ENCODE peak calls at places on chromosomes 1 and 21, in seven cellular contexts. Z is adrenal gland, A is fibroblast of lung, T is mammary epithelial cell, F is brain microvascular endothelial cell, N is suprapubic skin, X is aorta. Q is an unnamed sample.
A peak's percentile ranks its signal among the peaks of the same experiment; 100 is the strongest.

GRCh38 chr1:78096976-78097375 is 51.2 kb downstream of the GIPC2 start:
- DNase-seq in Z (no peak), A (no peak), T (no peak), F (no peak), N (no peak), X (no peak), Q (no peak)

GRCh38 chr1:30111431-30111830 is 612.0 kb downstream of the MATN1 start:
- DNase-seq in Z (peak; percentile 50), A (peak; percentile 56), T (peak; percentile 16), F (peak; percentile 35), N (no peak), X (peak; percentile 71), Q (peak; percentile 51)

GRCh38 chr21:34890724-34891609 is 158.1 kb downstream of the RUNX1 start:
- DNase-seq in Z (no peak), A (peak; percentile 61), T (peak; percentile 63), F (peak; percentile 57), N (no peak), X (peak; percentile 68), Q (peak; percentile 73)

GRCh38 chr1:182337736-182338571 is 53.6 kb downstream of the GLUL start:
- DNase-seq in Z (no peak), A (no peak), T (no peak), F (no peak), N (no peak), X (no peak), Q (peak; percentile 12)

GRCh38 chr1:209652873-209653401 is 712 bp upstream of the LAMB3 start:
- DNase-seq in Z (peak; percentile 58), A (peak; percentile 39), T (peak; percentile 100), F (peak; percentile 51), N (peak; percentile 90), X (peak; percentile 82), Q (peak; percentile 93)

GRCh38 chr1:104408268-104408667 is 658.6 kb downstream of the AMY1C start:
- DNase-seq in Z (no peak), A (no peak), T (no peak), F (no peak), N (no peak), X (no peak), Q (no peak)

GRCh38 chr1:8970870-8971337 is 25.2 kb downstream of the CA6 start:
- DNase-seq in Z (no peak), A (no peak), T (no peak), F (no peak), N (no peak), X (no peak), Q (no peak)

GRCh38 chr1:100100202-100100601 is 32.5 kb downstream of the SASS6 start:
- DNase-seq in Z (no peak), A (peak; percentile 21), T (no peak), F (peak; percentile 79), N (no peak), X (no peak), Q (no peak)

GRCh38 chr1:13583964-13584791 is 546 bp downstream of the PDPN start:
- DNase-seq in Z (no peak), A (peak; percentile 10), T (peak; percentile 29), F (no peak), N (peak; percentile 84), X (peak; percentile 53), Q (no peak)

GRCh38 chr1:175904808-175905207 is 161.4 kb upstream of the TNR start:
- DNase-seq in Z (no peak), A (no peak), T (no peak), F (no peak), N (no peak), X (no peak), Q (no peak)

GRCh38 chr1:246004281-246004680 is 502.8 kb downstream of the SMYD3 start:
- DNase-seq in Z (no peak), A (no peak), T (no peak), F (no peak), N (no peak), X (no peak), Q (no peak)

GRCh38 chr1:26388791-26389445 is 16.4 kb upstream of the ZNF683 start:
- DNase-seq in Z (no peak), A (no peak), T (no peak), F (no peak), N (no peak), X (no peak), Q (peak; percentile 93)

GRCh38 chr1:50967416-50968020 is 2.5 kb upstream of the CDKN2C start:
- DNase-seq in Z (no peak), A (peak; percentile 33), T (peak; percentile 19), F (no peak), N (no peak), X (no peak), Q (no peak)

GRCh38 chr1:151790940-151791651 is 796 bp upstream of the TDRKH start:
- DNase-seq in Z (peak; percentile 34), A (no peak), T (peak; percentile 4), F (peak; percentile 11), N (no peak), X (no peak), Q (no peak)

GRCh38 chr1:57867001-57867400 is 443.1 kb upstream of the DAB1 start:
- DNase-seq in Z (no peak), A (no peak), T (no peak), F (no peak), N (no peak), X (no peak), Q (no peak)

GRCh38 chr21:15771311-15771710 is 41.5 kb downstream of the USP25 start:
- DNase-seq in Z (no peak), A (no peak), T (no peak), F (no peak), N (no peak), X (no peak), Q (no peak)

GRCh38 chr21:38696617-38697016 is 109.1 kb upstream of the ETS2 start:
- DNase-seq in Z (no peak), A (no peak), T (no peak), F (no peak), N (no peak), X (no peak), Q (no peak)

GRCh38 chr1:245493029-245493428 is 338.2 kb downstream of the KIF26B start:
- DNase-seq in Z (no peak), A (no peak), T (no peak), F (no peak), N (no peak), X (no peak), Q (no peak)

GRCh38 chr1:148162363-148162762 is 10.3 kb upstream of the NBPF11 start:
- DNase-seq in Z (no peak), A (no peak), T (no peak), F (no peak), N (no peak), X (no peak), Q (no peak)

GRCh38 chr1:236092899-236093298 is 28.0 kb upstream of the NID1 start:
- DNase-seq in Z (no peak), A (no peak), T (no peak), F (no peak), N (no peak), X (no peak), Q (no peak)

GRCh38 chr1:221672160-221672762 is 69.6 kb downstream of the DUSP10 start:
- DNase-seq in Z (no peak), A (peak; percentile 87), T (peak; percentile 75), F (peak; percentile 81), N (no peak), X (no peak), Q (no peak)

GRCh38 chr21:41712201-41712600 is 54.7 kb downstream of the RIPK4 start:
- DNase-seq in Z (no peak), A (no peak), T (no peak), F (no peak), N (no peak), X (no peak), Q (no peak)

GRCh38 chr1:17439250-17440073 is at the start of gene RCC2:
- DNase-seq in Z (peak; percentile 66), A (peak; percentile 84), T (peak; percentile 72), F (peak; percentile 53), N (no peak), X (peak; percentile 81), Q (peak; percentile 77)

GRCh38 chr1:209207126-209207700 is 376.3 kb upstream of the CAMK1G start:
- DNase-seq in Z (no peak), A (no peak), T (no peak), F (no peak), N (no peak), X (no peak), Q (no peak)

GRCh38 chr1:26049531-26050254 is 3.8 kb upstream of the SLC30A2 start:
- DNase-seq in Z (peak; percentile 43), A (no peak), T (peak; percentile 11), F (no peak), N (no peak), X (no peak), Q (peak; percentile 35)

GRCh38 chr1:47679301-47679751 is 241.5 kb downstream of the FOXD2 start:
- DNase-seq in Z (peak; percentile 15), A (no peak), T (no peak), F (peak; percentile 33), N (peak; percentile 46), X (no peak), Q (no peak)

GRCh38 chr1:15402809-15403450 is 6.8 kb upstream of the EFHD2 start:
- DNase-seq in Z (no peak), A (no peak), T (no peak), F (no peak), N (no peak), X (no peak), Q (no peak)
- H3K27ac ChIP-seq in Z (no peak overlapping the region), A (no peak overlapping the region), T (no peak overlapping the region), F (no peak overlapping the region), N (no peak overlapping the region), X (no peak overlapping the region), Q (no peak overlapping the region)

GRCh38 chr1:116286541-116286971 is 86.5 kb upstream of the ATP1A1 start:
- DNase-seq in Z (no peak), A (peak; percentile 63), T (no peak), F (peak; percentile 12), N (no peak), X (no peak), Q (peak; percentile 68)
- H3K27ac ChIP-seq in Z (no peak overlapping the region), A (no peak overlapping the region), T (no peak overlapping the region), F (no peak overlapping the region), N (no peak overlapping the region), X (no peak overlapping the region), Q (no peak overlapping the region)

DNA sequence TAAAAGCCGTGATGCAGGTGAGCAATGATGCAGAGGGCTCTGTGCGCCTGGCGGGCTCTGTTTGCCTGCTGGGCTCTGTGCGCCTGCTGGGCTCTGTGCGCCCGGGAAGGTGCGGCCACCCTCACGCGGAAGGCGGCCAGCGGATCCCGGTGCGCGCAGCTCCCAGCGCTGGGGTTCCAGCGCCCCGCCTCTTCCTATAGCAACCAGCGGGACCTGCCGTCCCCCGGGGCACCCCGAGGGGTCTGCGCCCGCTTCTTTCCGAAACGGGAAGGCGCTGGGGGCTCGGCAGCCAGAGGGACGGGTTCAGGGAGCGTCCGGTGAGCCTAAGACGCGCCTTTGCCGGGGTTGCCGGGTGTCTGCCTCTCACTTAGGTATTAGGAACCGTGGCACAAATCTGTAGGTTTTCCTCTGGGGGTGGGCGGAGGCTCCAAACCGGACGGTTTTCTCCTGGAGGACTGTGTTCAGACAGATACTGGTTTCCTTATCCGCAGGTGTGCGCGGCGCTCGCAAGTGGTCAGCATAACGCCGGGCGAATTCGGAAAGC is 31.8 kb downstream of the PRMT2 start:
- DNase-seq in Z (no peak), A (no peak), T (peak; percentile 49), F (peak; percentile 11), N (no peak), X (no peak), Q (no peak)
- H3K27ac ChIP-seq in Z (no peak overlapping the region), A (no peak overlapping the region), T (no peak overlapping the region), F (no peak overlapping the region), N (no peak overlapping the region), X (no peak overlapping the region), Q (no peak overlapping the region)

GRCh38 chr1:86155807-86156561 is 588 bp downstream of the COL24A1 start:
- DNase-seq in Z (peak; percentile 17), A (peak; percentile 75), T (no peak), F (no peak), N (peak; percentile 63), X (peak; percentile 47), Q (peak; percentile 4)
- H3K27ac ChIP-seq in Z (no peak overlapping the region), A (peak overlapping the region; percentile 31), T (no peak overlapping the region), F (no peak overlapping the region), N (no peak overlapping the region), X (no peak overlapping the region), Q (no peak overlapping the region)

Q was measured in trophoblast cell.